ENCODE peak calls at places on chromosomes 2 and 18, in four cellular contexts. F, G, T and Z are unnamed samples.

GRCh38 chr2:62010632-62011276 is 105.3 kb downstream of the COMMD1 start:
- DNase-seq in F (no peak), T (peak), G (no peak), Z (no peak)

GRCh38 chr2:222862915-222863544 is 2.2 kb downstream of the ACSL3 start:
- DNase-seq in T (no peak), F (no peak), G (no peak), Z (no peak)

GRCh38 chr18:55116855-55117254 is 157.6 kb upstream of the CCDC68 start:
- DNase-seq in G (no peak), T (no peak), F (no peak), Z (no peak)

GRCh38 chr2:120037995-120038541 is 25.2 kb downstream of the EPB41L5 start:
- DNase-seq in F (no peak), G (peak), T (no peak), Z (no peak)

GRCh38 chr2:6181525-6182270 is 489.5 kb downstream of the SOX11 start:
- DNase-seq in F (peak), T (no peak), G (peak), Z (no peak)

GRCh38 chr2:206790311-206790935 is 25.0 kb downstream of the FASTKD2 start:
- DNase-seq in G (peak), T (no peak), F (no peak), Z (no peak)

GRCh38 chr2:157056200-157056676 is 201.3 kb upstream of the GALNT5 start:
- DNase-seq in F (peak), G (peak), T (no peak), Z (no peak)

GRCh38 chr18:44729631-44730101 is 49.0 kb downstream of the SETBP1 start:
- DNase-seq in F (no peak), T (no peak), G (peak), Z (no peak)

GRCh38 chr2:10239561-10239967 is 63.1 kb upstream of the HPCAL1 start:
- DNase-seq in T (no peak), F (no peak), G (no peak), Z (no peak)

GRCh38 chr2:178238144-178238521 is 43.8 kb downstream of the OSBPL6 start:
- DNase-seq in G (peak), T (no peak), F (peak), Z (no peak)

GRCh38 chr2:118098307-118098706 is 10.0 kb downstream of the INSIG2 start:
- DNase-seq in G (no peak), T (no peak), F (no peak), Z (no peak)

DNA sequence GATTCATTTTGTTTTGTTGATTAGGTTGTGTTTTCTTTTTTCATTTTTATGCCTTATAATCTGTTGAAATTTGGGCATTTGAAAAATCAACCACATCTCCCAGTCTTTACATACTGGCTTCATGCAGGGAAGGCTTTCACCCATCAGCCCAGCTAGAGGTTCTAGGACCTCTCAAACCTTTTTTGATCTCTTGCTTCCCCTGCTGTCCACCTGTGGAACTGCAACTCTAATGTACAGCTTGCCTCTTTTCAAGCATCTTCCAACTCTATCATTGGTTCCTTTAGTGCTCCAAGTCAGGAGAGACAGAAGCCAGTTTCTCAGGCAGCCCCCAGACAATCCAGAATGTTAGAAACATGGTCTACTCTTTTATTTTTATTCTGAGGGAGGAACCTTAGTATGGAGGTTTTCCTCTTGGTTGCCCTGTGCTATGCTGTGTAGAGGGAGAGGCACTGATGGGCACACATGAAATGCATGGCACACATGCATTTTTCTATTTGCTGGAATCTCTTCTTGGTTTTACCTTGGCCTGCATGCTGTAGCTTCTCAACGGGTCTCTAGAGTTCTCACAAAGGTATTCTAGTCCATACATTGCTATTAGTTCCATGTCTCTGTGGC is 107.2 kb upstream of the L3MBTL4 start:
- DNase-seq in F (peak), G (peak), T (peak), Z (peak)
- TF ChIP-seq BHLHE40 in F (no peak), G (no peak), T (no peak), Z (no peak)

GRCh38 chr2:20186078-20186854 is 38.7 kb downstream of the SDC1 start:
- DNase-seq in G (peak), T (no peak), F (peak), Z (no peak)
- TF ChIP-seq BHLHE40 in G (no peak), T (no peak), F (no peak), Z (no peak)

GRCh38 chr2:59684101-59684770 is 869.2 kb downstream of the BCL11A start:
- DNase-seq in G (no peak), T (no peak), F (no peak), Z (no peak)
- TF ChIP-seq BHLHE40 in G (no peak), T (no peak), F (no peak), Z (no peak)

GRCh38 chr2:137888845-137889244 is 75.4 kb upstream of the HNMT start:
- DNase-seq in G (no peak), T (no peak), F (peak), Z (peak)
- TF ChIP-seq BHLHE40 in G (no peak), T (no peak), F (no peak), Z (no peak)

GRCh38 chr18:62577748-62578147 is 54.9 kb downstream of the ZCCHC2 start:
- DNase-seq in T (no peak), F (no peak), G (peak), Z (no peak)

GRCh38 chr18:62574776-62575175 is 52.0 kb downstream of the ZCCHC2 start:
- DNase-seq in G (no peak), F (no peak), T (no peak), Z (no peak)

GRCh38 chr18:62576858-62577512 is 54.2 kb downstream of the ZCCHC2 start:
- DNase-seq in G (no peak), F (no peak), T (no peak), Z (no peak)

GRCh38 chr18:62576277-62576676 is 53.5 kb downstream of the ZCCHC2 start:
- DNase-seq in F (no peak), G (no peak), T (no peak), Z (no peak)

DNA sequence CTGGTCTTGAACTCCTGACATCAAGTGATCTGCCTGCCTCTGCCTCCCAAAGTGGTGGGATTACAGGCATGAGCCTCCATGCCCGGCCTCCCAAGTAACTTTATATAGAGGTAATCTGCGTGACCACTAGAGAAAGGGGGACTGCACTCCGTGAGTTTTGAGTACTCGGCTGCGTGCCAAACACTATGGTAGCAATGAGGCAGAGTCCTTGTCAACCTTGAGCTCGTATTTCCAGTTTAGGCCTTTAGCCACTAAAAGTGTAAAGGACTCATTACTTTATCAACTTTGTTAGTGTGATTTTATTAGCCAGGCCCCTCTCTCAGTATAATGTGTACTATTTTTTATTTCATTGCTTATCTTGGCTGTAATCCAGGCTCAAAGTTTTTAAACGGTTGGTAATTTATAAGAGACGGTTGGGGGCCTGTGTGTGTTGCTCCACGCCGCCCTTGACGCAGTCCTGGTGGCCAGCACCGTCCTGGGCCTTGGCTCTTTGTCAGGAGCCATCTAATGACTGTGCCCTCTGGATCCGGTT is 56.2 kb downstream of the ZCCHC2 start:
- DNase-seq in F (no peak), T (no peak), G (no peak), Z (peak)
- TF ChIP-seq BHLHE40 in F (no peak), T (no peak), G (no peak), Z (no peak)